ENCODE peak calls at places on chromosomes 5 and 9, in nine cellular contexts. S is hippocampal formation; M is AG09319; O is HuH-7.5; G is fibroblast of pulmonary artery; B is CD8-positive, alpha-beta memory T cell; L is amygdala; A is NCI-H524 treated with DMSO at 0.1 percent for 48 hours; I is HS-5. T is an unnamed sample.

GRCh38 chr5:140966293-140967225 is at the start of gene PCDHAC2:
- DNase-seq in S (peak), M (no peak), O (no peak), G (peak), B (no peak), L (peak), A (peak), I (peak), T (no peak)

GRCh38 chr9:93288341-93288740 is 104.4 kb downstream of the WNK2 start:
- DNase-seq in S (no peak), M (no peak), O (no peak), G (no peak), B (no peak), L (no peak), A (no peak), I (no peak), T (no peak)

GRCh38 chr5:86118542-86118941 is 499.2 kb upstream of the COX7C start:
- DNase-seq in S (no peak), M (no peak), O (peak), G (no peak), B (no peak), L (no peak), A (no peak), I (no peak), T (no peak)

GRCh38 chr5:147759441-147759840 is 23.1 kb downstream of the JAKMIP2 start:
- DNase-seq in S (no peak), M (no peak), O (no peak), G (no peak), B (no peak), L (no peak), A (no peak), I (no peak), T (no peak)

GRCh38 chr5:111779260-111780254 is 22.6 kb upstream of the NREP start:
- DNase-seq in S (no peak), M (no peak), O (no peak), G (peak), B (no peak), L (no peak), A (no peak), I (no peak), T (no peak)

GRCh38 chr5:37889612-37890317 is 49.9 kb upstream of the GDNF start:
- DNase-seq in S (no peak), M (peak), O (no peak), G (no peak), B (no peak), L (no peak), A (no peak), I (peak), T (peak)

GRCh38 chr5:121100931-121101330 is 636.8 kb downstream of the PRR16 start:
- DNase-seq in S (no peak), M (no peak), O (no peak), G (no peak), B (no peak), L (no peak), A (no peak), I (no peak), T (no peak)

GRCh38 chr9:92887880-92888338 is 10.1 kb upstream of the ZNF484 start:
- DNase-seq in S (no peak), M (no peak), O (no peak), G (no peak), B (no peak), L (no peak), A (no peak), I (no peak), T (no peak)

GRCh38 chr9:82911997-82912396 is 150.9 kb downstream of the RASEF start:
- DNase-seq in S (no peak), M (no peak), O (no peak), G (no peak), B (no peak), L (no peak), A (no peak), I (no peak), T (no peak)

GRCh38 chr5:74550927-74551326 is 89.6 kb downstream of the ENC1 start:
- DNase-seq in S (no peak), M (no peak), O (no peak), G (no peak), B (no peak), L (no peak), A (no peak), I (no peak), T (no peak)

GRCh38 chr5:7214906-7215416 is 181.0 kb upstream of the ADCY2 start:
- DNase-seq in S (no peak), M (no peak), O (no peak), G (no peak), B (no peak), L (no peak), A (no peak), I (no peak), T (no peak)

GRCh38 chr9:96441798-96442445 is 8.0 kb upstream of the HABP4 start:
- DNase-seq in S (no peak), M (no peak), O (no peak), G (peak), B (no peak), L (no peak), A (no peak), I (no peak), T (no peak)

GRCh38 chr9:14813336-14814020 is 90.9 kb upstream of the CER1 start:
- DNase-seq in S (no peak), M (no peak), O (no peak), G (no peak), B (no peak), L (no peak), A (no peak), I (no peak), T (no peak)

GRCh38 chr9:26813247-26813646 is 79.4 kb downstream of the CAAP1 start:
- DNase-seq in S (no peak), M (no peak), O (no peak), G (no peak), B (no peak), L (no peak), A (no peak), I (no peak), T (no peak)

GRCh38 chr5:98433673-98434072 is 339.8 kb upstream of the RGMB start:
- DNase-seq in S (no peak), M (no peak), O (no peak), G (peak), B (no peak), L (no peak), A (no peak), I (no peak), T (peak)

GRCh38 chr9:105246656-105247162 is 2.3 kb downstream of the SLC44A1 start:
- DNase-seq in S (no peak), M (no peak), O (no peak), G (peak), B (no peak), L (no peak), A (no peak), I (no peak), T (no peak)

GRCh38 chr9:70486127-70486526 is 71.7 kb upstream of the KLF9 start:
- DNase-seq in S (no peak), M (no peak), O (no peak), G (no peak), B (no peak), L (no peak), A (no peak), I (no peak), T (no peak)

GRCh38 chr9:3894764-3895163 is 369.0 kb upstream of the RFX3 start:
- DNase-seq in S (no peak), M (peak), O (no peak), G (peak), B (no peak), L (no peak), A (no peak), I (peak), T (peak)

GRCh38 chr9:98453589-98454311 is 198.3 kb upstream of the TBC1D2 start:
- DNase-seq in S (no peak), M (no peak), O (no peak), G (peak), B (no peak), L (no peak), A (no peak), I (no peak), T (no peak)

GRCh38 chr9:78601957-78602565 is 305.1 kb downstream of the PSAT1 start:
- DNase-seq in S (peak), M (no peak), O (no peak), G (peak), B (no peak), L (no peak), A (no peak), I (no peak), T (peak)

GRCh38 chr5:61525573-61526142 is 193.6 kb downstream of the ZSWIM6 start:
- DNase-seq in S (no peak), M (no peak), O (no peak), G (peak), B (no peak), L (no peak), A (no peak), I (no peak), T (no peak)

GRCh38 chr9:84315278-84315877 is 25.2 kb downstream of the SLC28A3 start:
- DNase-seq in S (peak), M (peak), O (peak), G (peak), B (peak), L (no peak), A (no peak), I (no peak), T (peak)

GRCh38 chr9:132698989-132699388 is 28.7 kb downstream of the GTF3C4 start:
- DNase-seq in S (no peak), M (no peak), O (no peak), G (peak), B (no peak), L (no peak), A (no peak), I (no peak), T (no peak)

GRCh38 chr5:148725675-148726074 is 71.3 kb upstream of the HTR4 start:
- DNase-seq in S (no peak), M (no peak), O (no peak), G (no peak), B (no peak), L (no peak), A (no peak), I (no peak), T (no peak)

GRCh38 chr9:25224309-25224708 is 453.9 kb downstream of the TUSC1 start:
- DNase-seq in S (no peak), M (no peak), O (no peak), G (no peak), B (no peak), L (no peak), A (no peak), I (no peak), T (no peak)

GRCh38 chr5:87074934-87075541 is 192.6 kb upstream of the RASA1 start:
- DNase-seq in S (no peak), M (no peak), O (no peak), G (no peak), B (no peak), L (no peak), A (no peak), I (no peak), T (no peak)

GRCh38 chr5:35803221-35803651 is 53.5 kb upstream of the IL7R start:
- DNase-seq in S (peak), M (peak), O (no peak), G (peak), B (no peak), L (no peak), A (peak), I (no peak), T (peak)

GRCh38 chr9:31671011-31671410 is 713.4 kb upstream of the ACO1 start:
- DNase-seq in S (no peak), M (no peak), O (no peak), G (no peak), B (no peak), L (no peak), A (no peak), I (no peak), T (no peak)

GRCh38 chr5:180008433-180008832 is 63.1 kb downstream of the RNF130 start:
- DNase-seq in S (no peak), M (no peak), O (no peak), G (no peak), B (no peak), L (no peak), A (no peak), I (no peak), T (no peak)

GRCh38 chr5:37658440-37658839 is 181.4 kb downstream of the GDNF start:
- DNase-seq in S (no peak), M (no peak), O (no peak), G (no peak), B (no peak), L (no peak), A (no peak), I (no peak), T (no peak)

GRCh38 chr9:96327694-96328352 is 25.8 kb upstream of the HSD17B3 start:
- DNase-seq in S (peak), M (peak), O (no peak), G (peak), B (no peak), L (no peak), A (no peak), I (peak), T (peak)

GRCh38 chr5:169695919-169696490 is 58.9 kb downstream of the DOCK2 start:
- DNase-seq in S (no peak), M (peak), O (no peak), G (peak), B (no peak), L (no peak), A (no peak), I (peak), T (peak)